ENCODE peak calls at places on chromosomes 12 and 14, in nine cellular contexts. K is stomach, R is GM12878, Q is upper lobe of left lung, D is A549, U is transverse colon, C is ovary, W is tibial nerve, B is suprapubic skin. X is an unnamed sample.
A peak's percentile ranks its signal among the peaks of the same experiment; 100 is the strongest.

GRCh38 chr12:11650279-11650696 is 814 bp downstream of the ETV6 start:
- DNase-seq in K (no peak), R (no peak), Q (no peak), D (no peak), U (peak; percentile 58), C (no peak), W (no peak), B (no peak), X (no peak)

GRCh38 chr12:57085999-57086950 is 2.6 kb upstream of the NAB2 start:
- DNase-seq in K (peak; percentile 37), R (no peak), Q (peak; percentile 90), D (peak; percentile 77), U (peak; percentile 58), C (peak; percentile 83), W (peak; percentile 63), B (no peak), X (peak; percentile 90)

GRCh38 chr12:116710367-116710766 is 27.5 kb downstream of the SPRING1 start:
- DNase-seq in K (no peak), R (no peak), Q (no peak), D (no peak), U (no peak), C (no peak), W (no peak), B (no peak), X (no peak)

GRCh38 chr12:7059780-7060179 is 738 bp upstream of the C1S start:
- DNase-seq in K (no peak), R (no peak), Q (no peak), D (no peak), U (no peak), C (no peak), W (no peak), B (no peak), X (no peak)

GRCh38 chr14:29757188-29757680 is 170.4 kb downstream of the PRKD1 start:
- DNase-seq in K (no peak), R (no peak), Q (no peak), D (no peak), U (no peak), C (no peak), W (no peak), B (no peak), X (no peak)

GRCh38 chr12:991350-992278 is 591 bp downstream of the ERC1 start:
- DNase-seq in K (no peak), R (no peak), Q (no peak), D (no peak), U (peak; percentile 35), C (no peak), W (peak; percentile 22), B (peak; percentile 80), X (no peak)

GRCh38 chr12:94152292-94153083 is 4.1 kb downstream of the PLXNC1 start:
- DNase-seq in K (no peak), R (no peak), Q (no peak), D (no peak), U (no peak), C (no peak), W (no peak), B (no peak), X (no peak)

GRCh38 chr12:46071769-46072624 is 81.6 kb upstream of the SCAF11 start:
- DNase-seq in K (peak; percentile 74), R (peak; percentile 57), Q (no peak), D (peak; percentile 68), U (peak; percentile 83), C (peak; percentile 25), W (peak; percentile 26), B (no peak), X (peak; percentile 82)

GRCh38 chr12:90126125-90126524 is 417.5 kb upstream of the ATP2B1 start:
- DNase-seq in K (no peak), R (no peak), Q (no peak), D (peak; percentile 57), U (no peak), C (no peak), W (no peak), B (no peak), X (no peak)

GRCh38 chr12:122867701-122868461 is 28.0 kb downstream of the VPS37B start:
- DNase-seq in K (peak; percentile 95), R (no peak), Q (peak; percentile 66), D (peak; percentile 62), U (peak; percentile 69), C (no peak), W (no peak), B (peak; percentile 80), X (peak; percentile 65)

GRCh38 chr14:64235652-64236640 is 58.2 kb downstream of the ESR2 start:
- DNase-seq in K (no peak), R (peak; percentile 93), Q (no peak), D (no peak), U (peak; percentile 63), C (no peak), W (no peak), B (no peak), X (no peak)

DNA sequence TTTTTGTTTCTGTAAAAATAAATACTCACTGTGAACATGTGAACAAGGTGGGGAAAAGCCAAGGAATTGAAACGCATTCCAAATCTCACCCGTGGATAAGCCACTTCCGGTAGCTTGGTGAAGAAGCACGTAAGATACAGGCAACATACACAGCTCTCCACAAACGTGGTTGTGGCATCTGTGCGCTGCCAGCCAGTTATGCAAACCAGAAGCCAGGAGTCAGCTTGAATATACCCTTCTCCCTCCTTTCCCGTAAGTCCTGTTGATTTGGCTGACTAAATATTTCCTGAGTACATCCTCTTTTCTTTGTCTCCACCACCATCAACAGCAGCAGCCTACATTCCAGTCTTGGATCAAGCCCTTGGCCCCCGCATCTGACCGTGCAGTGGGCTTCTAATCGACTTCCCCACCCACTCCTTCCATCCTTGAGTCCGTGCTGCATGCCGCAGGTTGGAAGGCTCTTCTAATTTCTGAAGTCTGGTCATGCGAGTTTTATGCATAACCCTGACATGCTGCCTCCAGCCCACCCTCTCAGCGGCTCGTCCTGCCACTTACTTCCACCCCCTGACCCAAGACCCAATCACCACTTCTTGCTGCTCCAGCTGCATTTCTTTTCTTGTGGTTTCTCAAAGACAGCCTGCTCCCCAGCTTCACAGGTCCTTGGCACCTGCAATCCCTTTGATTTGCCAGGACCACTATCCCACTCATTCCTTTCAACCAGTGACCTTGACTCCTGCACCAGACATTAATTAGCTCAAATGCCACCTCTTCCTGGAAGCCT is 486.5 kb downstream of the VRK1 start:
- DNase-seq in K (no peak), R (no peak), Q (no peak), D (no peak), U (no peak), C (no peak), W (no peak), B (no peak), X (no peak)
- TF ChIP-seq EP300 in K (no peak), R (no peak), Q (no peak), D (no peak), U (no peak), C (no peak), W (no peak), B (no peak), X (no peak)

DNA sequence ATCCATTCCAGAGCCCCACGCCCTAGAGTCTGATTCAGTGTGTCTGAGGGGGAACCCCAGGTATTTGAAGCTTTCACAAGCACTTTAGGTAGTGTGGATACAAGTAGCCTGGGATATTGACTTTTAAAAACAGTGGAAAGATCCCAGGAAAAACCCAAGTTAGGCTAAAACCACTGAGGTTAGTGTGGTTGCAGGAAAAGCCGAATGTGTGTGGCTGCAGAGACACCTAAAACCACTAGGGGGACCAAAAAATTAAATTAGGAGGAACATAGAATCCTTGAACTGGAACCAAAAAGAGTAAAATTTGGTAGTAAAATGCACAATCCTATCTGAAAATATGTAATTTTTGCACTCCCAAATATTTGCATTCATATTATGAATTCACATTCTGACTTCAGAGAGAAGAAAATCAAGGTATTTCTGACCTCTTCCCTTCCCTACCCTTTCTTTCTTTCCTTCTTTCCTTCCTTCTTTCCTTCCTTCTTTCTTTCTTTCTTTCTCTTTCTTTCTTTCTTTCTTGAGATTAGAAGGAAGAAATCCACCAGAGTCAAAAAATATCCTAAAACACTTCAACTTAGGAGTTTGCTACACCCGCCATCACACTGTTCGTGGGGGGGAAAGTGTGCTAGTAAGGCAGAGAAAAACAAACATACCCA is 37.8 kb downstream of the SLCO1A2 start:
- DNase-seq in K (no peak), R (no peak), Q (no peak), D (peak; percentile 16), U (no peak), C (no peak), W (no peak), B (no peak), X (no peak)
- TF ChIP-seq EP300 in K (no peak), R (no peak), Q (no peak), D (no peak), U (no peak), C (no peak), W (no peak), B (no peak), X (no peak)

GRCh38 chr14:33836203-33836894 is 114.5 kb downstream of the EGLN3 start:
- DNase-seq in K (no peak), R (no peak), Q (no peak), D (no peak), U (no peak), C (no peak), W (no peak), B (no peak), X (no peak)
- TF ChIP-seq EP300 in K (no peak), R (no peak), Q (no peak), D (no peak), U (no peak), C (no peak), W (no peak), B (no peak), X (no peak)

GRCh38 chr12:50271724-50272247 is 11.5 kb downstream of the LIMA1 start:
- DNase-seq in K (no peak), R (no peak), Q (no peak), D (no peak), U (no peak), C (no peak), W (peak; percentile 38), B (no peak), X (no peak)

GRCh38 chr12:50261654-50262053 is 21.7 kb downstream of the LIMA1 start:
- DNase-seq in K (no peak), R (no peak), Q (no peak), D (no peak), U (no peak), C (no peak), W (no peak), B (no peak), X (no peak)

GRCh38 chr12:50263832-50264231 is 19.5 kb downstream of the LIMA1 start:
- DNase-seq in K (no peak), R (no peak), Q (no peak), D (no peak), U (no peak), C (no peak), W (no peak), B (no peak), X (no peak)

GRCh38 chr12:50268482-50268881 is 14.8 kb downstream of the LIMA1 start:
- DNase-seq in K (no peak), R (no peak), Q (no peak), D (no peak), U (no peak), C (no peak), W (no peak), B (no peak), X (no peak)

DNA sequence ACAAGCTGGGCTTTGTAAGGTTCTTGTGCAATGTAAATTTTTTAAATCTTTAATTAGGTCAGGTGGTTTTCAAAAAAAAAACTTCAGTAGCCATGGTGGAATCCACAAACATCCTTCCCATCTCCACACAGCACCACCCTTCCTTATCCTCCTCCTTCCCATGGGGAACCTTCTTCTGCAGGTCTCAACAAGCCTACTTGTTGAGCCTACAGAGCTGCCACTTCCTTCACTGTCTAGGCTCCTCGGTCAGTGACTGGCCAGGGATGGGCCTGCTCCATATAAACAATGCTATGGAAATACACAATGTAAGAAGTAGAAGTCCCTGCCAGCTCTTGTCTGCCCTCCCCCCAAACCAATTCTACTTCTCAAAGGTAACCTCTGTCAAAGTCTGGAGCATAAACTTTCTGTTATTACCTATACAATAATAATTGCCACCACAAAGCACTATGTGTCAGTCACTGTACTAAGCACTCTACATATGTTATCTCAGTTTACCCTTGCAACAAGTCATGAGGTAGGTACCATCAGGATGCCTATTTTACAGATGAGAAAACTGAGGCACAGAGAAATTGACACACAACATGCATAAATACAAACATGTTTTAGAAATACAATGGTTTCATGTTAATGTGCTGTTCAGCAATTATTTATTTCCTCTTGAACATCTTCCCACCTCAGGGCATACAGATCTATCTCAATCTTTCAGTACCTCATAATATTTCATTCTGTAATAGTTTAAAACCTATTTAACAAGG is 17.4 kb downstream of the LIMA1 start:
- DNase-seq in K (no peak), R (no peak), Q (no peak), D (no peak), U (no peak), C (no peak), W (no peak), B (no peak), X (no peak)
- TF ChIP-seq EP300 in K (no peak), R (no peak), Q (no peak), D (no peak), U (no peak), C (no peak), W (no peak), B (no peak), X (no peak)